ENCODE peak calls at places on chromosomes 12 and 14, in seven cellular contexts. N is endothelial cell of umbilical vein, K is fibroblast of the aortic adventitia, M is AG10803, F is stomach, Q is neural crest cell, I is fibroblast of pulmonary artery. Z is an unnamed sample.

GRCh38 chr14:39488600-39488999 is 56.4 kb upstream of the FBXO33 start:
- DNase-seq in K (peak), N (no peak), Q (peak), I (peak), F (no peak), M (peak), Z (peak)

GRCh38 chr14:94654071-94654974 is 42.1 kb downstream of the SERPINA3 start:
- DNase-seq in K (no peak), F (no peak), Q (no peak), N (no peak), M (no peak), I (peak), Z (peak)

GRCh38 chr12:53951577-53952334 is 2.9 kb upstream of the HOXC12 start:
- DNase-seq in I (no peak), K (no peak), M (no peak), N (no peak), F (no peak), Q (no peak), Z (no peak)

GRCh38 chr12:97148941-97149559 is 242.0 kb downstream of the NEDD1 start:
- DNase-seq in Q (peak), K (peak), I (peak), N (peak), F (peak), M (peak), Z (peak)

GRCh38 chr14:24382103-24382377 is 14.1 kb downstream of the NFATC4 start:
- DNase-seq in I (no peak), M (no peak), N (no peak), K (no peak), F (peak), Q (no peak), Z (no peak)

GRCh38 chr12:109860961-109861360 is 19.4 kb downstream of the GLTP start:
- DNase-seq in F (no peak), K (no peak), N (no peak), Q (no peak), I (no peak), M (no peak), Z (no peak)

GRCh38 chr12:55797068-55797467 is 20.5 kb downstream of the SARNP start:
- DNase-seq in Q (peak), M (peak), N (peak), F (no peak), I (peak), K (peak), Z (peak)

GRCh38 chr14:52052991-52053390 is 15.9 kb downstream of the NID2 start:
- DNase-seq in F (no peak), N (no peak), M (peak), I (peak), Q (no peak), K (peak), Z (no peak)

GRCh38 chr14:99041141-99041819 is 230.7 kb downstream of the BCL11B start:
- DNase-seq in K (no peak), I (no peak), Q (no peak), N (no peak), F (peak), M (peak), Z (no peak)

GRCh38 chr12:48883305-48884171 is 17.9 kb upstream of the RND1 start:
- DNase-seq in I (peak), N (peak), K (peak), M (no peak), F (peak), Q (peak), Z (no peak)

GRCh38 chr14:76091036-76091435 is 60.7 kb upstream of the GPATCH2L start:
- DNase-seq in M (peak), F (no peak), K (peak), I (peak), N (peak), Q (no peak), Z (no peak)

GRCh38 chr12:25645421-25645820 is 92.3 kb upstream of the LMNTD1 start:
- DNase-seq in I (no peak), N (no peak), K (no peak), M (no peak), Q (no peak), F (no peak), Z (no peak)

GRCh38 chr12:62813031-62813829 is 121.7 kb downstream of the PPM1H start:
- DNase-seq in Q (peak), K (peak), I (peak), N (peak), F (peak), M (peak), Z (peak)

GRCh38 chr14:68741839-68742470 is 50.9 kb downstream of the ZFP36L1 start:
- DNase-seq in F (no peak), N (no peak), M (no peak), Q (no peak), K (no peak), I (no peak), Z (no peak)

GRCh38 chr12:130879781-130880389 is 8.0 kb downstream of the RAN start:
- DNase-seq in N (no peak), I (no peak), F (no peak), K (no peak), Q (no peak), M (no peak), Z (no peak)

GRCh38 chr12:20415013-20415412 is 46.7 kb downstream of the PDE3A start:
- DNase-seq in Q (no peak), I (peak), F (no peak), N (peak), M (peak), K (peak), Z (no peak)

GRCh38 chr14:31229638-31230229 is 22.1 kb upstream of the HECTD1 start:
- DNase-seq in I (peak), K (peak), N (no peak), M (peak), Q (no peak), F (peak), Z (no peak)

GRCh38 chr12:116048886-116049285 is 228.6 kb downstream of the MED13L start:
- DNase-seq in Q (no peak), F (no peak), I (no peak), N (peak), M (peak), K (no peak), Z (no peak)

GRCh38 chr12:78612224-78612623 is 252.3 kb upstream of the SYT1 start:
- DNase-seq in N (no peak), Q (no peak), F (no peak), M (no peak), I (no peak), K (no peak), Z (no peak)

GRCh38 chr14:74739293-74740030 is 23.7 kb upstream of the YLPM1 start:
- DNase-seq in F (no peak), N (no peak), M (no peak), K (no peak), Q (no peak), I (peak), Z (no peak)

GRCh38 chr14:102590667-102591099 is 1.8 kb upstream of the RCOR1 start:
- DNase-seq in I (peak), Q (peak), F (peak), M (no peak), K (peak), N (peak), Z (peak)

GRCh38 chr12:115873416-115874082 is 403.9 kb downstream of the MED13L start:
- DNase-seq in F (no peak), Q (no peak), I (no peak), N (no peak), K (no peak), M (no peak), Z (no peak)

GRCh38 chr14:54890794-54891193 is 11.8 kb downstream of the GCH1 start:
- DNase-seq in I (no peak), M (no peak), Q (no peak), F (no peak), N (no peak), K (no peak), Z (no peak)

GRCh38 chr14:72611506-72611905 is 282.4 kb downstream of the DPF3 start:
- DNase-seq in I (no peak), Q (no peak), N (no peak), F (no peak), K (no peak), M (no peak), Z (no peak)

DNA sequence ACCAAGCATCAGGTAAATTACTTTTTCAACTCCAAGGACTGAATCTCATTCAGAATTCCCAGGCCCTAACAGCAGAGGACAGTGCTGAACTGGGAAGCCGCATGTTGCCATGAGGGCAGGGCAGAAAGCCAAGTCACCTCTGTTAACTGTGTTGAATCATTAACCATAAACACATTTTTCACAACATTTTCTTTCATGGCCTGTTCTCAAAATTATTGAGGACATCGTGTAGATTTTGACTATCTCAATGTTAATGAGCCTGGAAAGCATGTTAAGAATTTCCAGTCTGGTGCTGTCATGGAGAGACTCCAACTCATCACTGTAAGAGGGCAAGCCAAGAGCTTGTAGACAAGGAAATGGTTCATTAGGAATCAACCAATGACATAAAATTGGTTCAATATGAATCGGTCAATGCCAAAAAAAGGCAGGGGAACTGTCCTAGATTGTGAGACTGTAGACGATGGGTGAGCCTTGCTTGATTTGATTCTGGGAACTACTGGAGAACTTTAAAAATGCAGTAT is 33.7 kb downstream of the CPM start:
- DNase-seq in K (peak), Q (no peak), I (peak), M (peak), F (peak), N (no peak), Z (no peak)
- TF ChIP-seq CTCF in K (peak), Q (no peak), I (peak), M (peak), F (peak), N (no peak), Z (no peak)

DNA sequence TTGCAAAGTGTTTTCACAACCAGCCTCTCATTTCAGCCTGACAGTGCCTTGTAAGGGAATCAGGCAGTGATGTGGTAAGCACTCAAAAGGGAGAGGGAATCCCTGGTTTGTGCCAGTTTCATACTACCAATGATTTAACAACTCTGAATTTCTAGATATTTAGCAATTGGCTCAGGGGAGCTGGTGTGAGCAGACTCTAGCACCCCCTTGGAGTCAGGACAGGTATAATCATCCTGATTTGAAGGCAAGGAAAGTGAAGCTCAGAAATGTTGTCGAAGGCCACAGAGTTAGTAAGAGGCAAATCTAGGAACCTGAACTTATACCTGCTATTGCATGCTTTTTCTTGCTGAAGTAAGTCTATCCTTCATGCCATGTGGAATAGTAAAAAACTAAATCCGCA is 63.1 kb upstream of the DACT1 start:
- DNase-seq in K (no peak), N (no peak), Q (no peak), M (no peak), F (no peak), I (no peak), Z (no peak)
- TF ChIP-seq CTCF in K (no peak), N (peak), Q (no peak), M (no peak), F (no peak), I (peak), Z (no peak)

DNA sequence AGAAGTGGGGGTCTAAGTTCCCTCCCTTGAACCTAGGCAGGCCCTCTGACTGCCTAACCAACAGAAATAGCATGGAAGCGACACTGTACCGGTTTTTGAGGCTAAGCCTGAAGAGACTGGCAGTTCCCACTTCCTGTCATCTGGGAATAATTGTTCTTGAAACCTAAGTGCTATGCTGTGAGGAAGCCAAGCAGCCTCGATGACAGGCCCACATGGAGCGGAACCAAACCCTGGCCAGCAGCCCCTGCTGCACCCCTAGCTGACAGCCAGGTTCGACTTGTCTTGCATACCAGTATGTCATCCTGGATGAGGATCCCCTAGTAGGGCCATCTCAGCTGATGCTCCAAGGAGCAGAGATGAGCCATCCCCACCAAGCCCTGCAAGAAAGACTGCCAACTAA is 6.4 kb upstream of the GPR68 start:
- DNase-seq in M (peak), K (no peak), F (no peak), Q (no peak), N (no peak), I (no peak), Z (no peak)
- TF ChIP-seq CTCF in M (no peak), K (no peak), F (no peak), Q (no peak), N (no peak), I (no peak), Z (no peak)

GRCh38 chr14:100708349-100709217 is 18.1 kb upstream of the DLK1 start:
- DNase-seq in Q (no peak), M (no peak), K (peak), F (peak), I (peak), N (no peak), Z (no peak)
- TF ChIP-seq CTCF in Q (no peak), M (no peak), K (no peak), F (peak), I (no peak), N (no peak), Z (no peak)

DNA sequence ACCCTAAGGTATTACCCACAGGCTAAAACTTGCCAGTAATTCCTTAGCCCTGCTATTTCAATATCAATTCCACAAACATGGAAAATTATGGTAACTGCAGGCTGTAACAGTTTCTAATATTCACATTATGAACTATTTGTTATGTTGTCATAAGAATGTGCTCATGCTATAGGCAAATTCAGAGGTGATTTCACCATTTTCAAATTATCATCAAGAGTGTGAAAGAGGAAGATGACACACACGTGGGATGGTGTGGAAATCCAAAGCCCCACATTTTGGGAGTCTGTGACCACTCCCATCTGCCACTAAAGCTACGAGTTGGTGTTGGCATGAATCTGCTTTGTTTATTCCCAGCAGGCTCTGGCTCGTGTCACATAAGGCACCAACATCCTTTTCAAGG is 5.9 kb upstream of the MYO1A start:
- DNase-seq in K (no peak), I (peak), N (no peak), F (no peak), Q (no peak), M (no peak), Z (no peak)
- TF ChIP-seq CTCF in K (no peak), I (no peak), N (no peak), F (no peak), Q (no peak), M (no peak), Z (no peak)

DNA sequence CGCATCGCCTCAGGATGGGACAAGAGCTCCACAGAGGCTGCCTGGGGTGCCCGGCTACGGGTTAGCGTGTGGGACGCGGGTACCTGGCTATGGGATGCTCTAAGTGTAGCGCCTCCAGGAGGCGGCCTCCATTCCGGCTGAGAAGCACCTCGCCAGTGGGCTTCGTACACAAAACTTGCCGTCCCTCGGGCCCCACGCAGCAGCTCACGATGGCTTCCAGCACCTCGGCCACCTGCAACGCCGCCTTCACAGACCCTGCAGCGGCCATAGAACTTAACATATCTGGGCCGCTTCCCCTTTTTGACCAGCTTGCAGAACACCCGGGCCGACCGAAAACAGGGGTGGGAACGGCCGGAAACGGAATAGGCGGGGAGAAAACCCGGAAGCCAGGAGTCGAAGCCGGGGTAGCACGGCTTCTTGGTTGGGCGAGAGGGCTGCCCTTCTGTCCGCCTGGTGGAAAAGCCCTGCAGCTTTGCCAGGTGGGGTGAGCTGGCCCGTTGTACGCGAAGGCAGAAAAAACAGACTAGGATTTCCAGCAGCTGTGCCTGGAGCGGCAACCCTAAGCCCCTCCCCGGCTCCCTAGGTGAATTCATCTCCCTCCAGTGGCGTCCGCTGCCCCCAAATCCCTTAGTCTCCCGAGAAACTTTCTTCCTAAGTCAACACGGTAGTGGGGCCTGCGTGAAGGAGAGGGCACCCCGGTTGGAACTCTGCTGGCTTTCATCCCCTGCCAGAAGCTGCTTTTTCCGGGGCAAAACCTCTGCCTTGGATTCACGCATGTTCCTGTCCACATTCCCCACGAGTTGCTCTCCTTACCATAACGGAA is at the start of gene BBS10:
- DNase-seq in F (peak), I (peak), M (peak), K (peak), Q (peak), N (peak), Z (peak)
- TF ChIP-seq CTCF in F (peak), I (peak), M (peak), K (peak), Q (peak), N (peak), Z (no peak)

DNA sequence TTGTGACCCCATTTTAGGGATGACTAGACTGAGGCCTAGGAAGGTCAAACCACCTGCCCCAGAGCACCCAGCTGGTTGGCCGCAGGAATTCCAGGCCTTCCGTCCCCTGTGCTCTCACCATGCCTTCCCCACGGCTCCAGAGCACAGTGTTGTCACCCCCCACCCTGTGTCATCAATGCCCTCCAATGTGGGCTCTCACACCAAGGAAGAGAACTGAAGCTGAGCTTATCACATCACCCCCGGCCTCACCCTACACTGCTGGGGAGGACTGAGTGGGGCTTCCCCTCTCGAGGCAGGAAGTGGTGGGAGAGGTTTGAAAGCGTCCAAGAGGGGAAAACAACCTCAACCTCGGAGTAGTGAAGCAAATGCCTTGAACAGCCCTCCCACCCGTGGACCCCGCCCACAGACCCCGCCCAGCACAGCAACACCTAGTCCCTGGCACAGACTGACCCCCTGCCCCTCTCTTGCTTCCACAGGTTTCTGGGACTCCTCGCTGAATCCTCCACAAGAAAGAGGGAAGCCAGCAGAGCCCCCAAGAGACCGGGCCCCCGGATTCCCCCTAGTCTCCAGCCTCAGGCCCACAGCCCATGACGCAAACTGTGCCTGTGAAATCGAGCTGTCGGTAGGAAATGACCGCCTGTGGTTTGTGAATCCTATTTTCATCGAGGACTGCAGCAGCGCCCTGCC is 97.2 kb downstream of the LGMN start:
- DNase-seq in Q (no peak), F (peak), K (no peak), I (no peak), M (no peak), N (no peak), Z (no peak)
- TF ChIP-seq CTCF in Q (no peak), F (no peak), K (no peak), I (no peak), M (no peak), N (no peak), Z (no peak)

Z was measured in glutamatergic neuron.